ENCODE peak calls at places on chromosomes 4 and X, in eight cellular contexts. Z, L, M, N, R, Y, H and G are unnamed samples.

GRCh38 chr4:56049428-56050212 is 100.9 kb downstream of the CEP135 start:
- DNase-seq in Z (no peak), L (peak; percentile 27), M (peak; percentile 43), N (no peak), R (no peak), Y (peak; percentile 52), H (peak; percentile 58), G (peak; percentile 49)

GRCh38 chr4:169158860-169159259 is 111.9 kb downstream of the SH3RF1 start:
- DNase-seq in Z (no peak), L (no peak), M (no peak), N (no peak), R (no peak), Y (no peak), H (no peak), G (no peak)

GRCh38 chr4:102404551-102404969 is 59.3 kb upstream of the SLC39A8 start:
- DNase-seq in Z (no peak), L (no peak), M (no peak), N (peak; percentile 22), R (no peak), Y (no peak), H (peak; percentile 46), G (no peak)

GRCh38 chr4:66032571-66032970 is 362.3 kb upstream of the EPHA5 start:
- DNase-seq in Z (no peak), L (no peak), M (no peak), N (no peak), R (no peak), Y (no peak), H (no peak), G (no peak)

GRCh38 chrX:120768681-120769080 is 107.0 kb downstream of the CT47B1 start:
- DNase-seq in Z (no peak), L (peak; percentile 33), M (no peak), N (no peak), R (no peak), Y (no peak), H (peak; percentile 52), G (no peak)

GRCh38 chr4:160038560-160038959 is 935.7 kb downstream of the RAPGEF2 start:
- DNase-seq in Z (no peak), L (no peak), M (no peak), N (no peak), R (no peak), Y (no peak), H (no peak), G (no peak)

GRCh38 chr4:116223059-116223732 is 862.2 kb downstream of the TRAM1L1 start:
- DNase-seq in Z (no peak), L (no peak), M (no peak), N (no peak), R (no peak), Y (no peak), H (no peak), G (no peak)

GRCh38 chrX:134999469-134999868 is 8.7 kb downstream of the SMIM10 start:
- DNase-seq in Z (no peak), L (peak; percentile 83), M (no peak), N (no peak), R (no peak), Y (peak; percentile 1), H (peak; percentile 71), G (peak; percentile 38)

GRCh38 chr4:8586671-8587468 is 5.7 kb upstream of the CPZ start:
- DNase-seq in Z (no peak), L (no peak), M (no peak), N (no peak), R (no peak), Y (no peak), H (no peak), G (no peak)

GRCh38 chrX:107205770-107206696 is at the start of the genes DNAAF6 and NUP62CL:
- DNase-seq in Z (peak; percentile 27), L (peak; percentile 4), M (no peak), N (no peak), R (no peak), Y (no peak), H (peak; percentile 31), G (peak; percentile 75)

GRCh38 chrX:112851161-112851779 is 10.6 kb upstream of the AMOT start:
- DNase-seq in Z (peak; percentile 43), L (no peak), M (no peak), N (no peak), R (no peak), Y (no peak), H (no peak), G (peak; percentile 65)